ENCODE peak calls at places on chromosomes 6 and 20, in seven cellular contexts. F is stimulated activated CD4-positive, alpha-beta T cell treated with anti-CD3 and anti-CD28 coated beads, Interleukin-4, amount 100 ng/mL, for 4 hours; G is A172; A is T-helper 2 cell; C is GM06990; N is activated T-cell treated with anti-CD3 and anti-CD28 coated beads for 24 hours; M is activated CD8-positive, alpha-beta memory T cell treated with anti-CD3 and anti-CD28 coated beads for 4 hours. U is an unnamed sample.

GRCh38 chr6:35499372-35499771 is 2.5 kb upstream of the TEAD3 start:
- DNase-seq in M (no peak), F (no peak), N (no peak), G (no peak), A (no peak), C (no peak), U (no peak)

GRCh38 chr6:3281669-3282460 is 23.1 kb downstream of the PSMG4 start:
- DNase-seq in G (peak), F (no peak), C (no peak), A (no peak), N (no peak), M (no peak), U (no peak)

GRCh38 chr20:3800878-3801260 is 4.8 kb downstream of the CDC25B start:
- DNase-seq in N (no peak), M (no peak), F (no peak), G (no peak), A (no peak), C (no peak), U (no peak)

GRCh38 chr6:15313367-15313766 is 67.5 kb downstream of the JARID2 start:
- DNase-seq in M (no peak), F (no peak), A (no peak), G (no peak), N (no peak), C (no peak), U (no peak)

GRCh38 chr6:25290306-25291060 is 11.3 kb downstream of the CARMIL1 start:
- DNase-seq in A (no peak), N (no peak), M (no peak), G (no peak), F (no peak), C (no peak), U (no peak)

GRCh38 chr6:85472744-85473143 is 22.9 kb downstream of the NT5E start:
- DNase-seq in M (no peak), N (no peak), A (no peak), G (no peak), C (no peak), F (no peak), U (no peak)

GRCh38 chr6:168624948-168625347 is 184.0 kb downstream of the SMOC2 start:
- DNase-seq in M (no peak), F (no peak), G (no peak), A (no peak), C (no peak), N (no peak), U (no peak)

GRCh38 chr6:131400054-131400781 is 172.8 kb upstream of the ARG1 start:
- DNase-seq in A (peak), F (no peak), C (no peak), N (no peak), M (no peak), G (peak), U (no peak)

GRCh38 chr20:37501940-37502339 is 19.1 kb upstream of the NNAT start:
- DNase-seq in F (no peak), C (no peak), M (no peak), G (no peak), N (no peak), A (no peak), U (no peak)

GRCh38 chr6:33259032-33259431 is 12.6 kb downstream of the VPS52 start:
- DNase-seq in N (no peak), M (no peak), A (no peak), C (no peak), F (no peak), G (no peak), U (no peak)

GRCh38 chr20:10883166-10883565 is 209.4 kb upstream of the JAG1 start:
- DNase-seq in A (no peak), N (no peak), M (no peak), C (no peak), F (no peak), G (no peak), U (no peak)

GRCh38 chr6:34867484-34867883 is 20.4 kb downstream of the TAF11 start:
- DNase-seq in F (no peak), N (no peak), C (no peak), M (no peak), G (no peak), A (peak), U (no peak)

GRCh38 chr6:107735906-107736635 is 88.0 kb downstream of the SCML4 start:
- DNase-seq in G (no peak), M (no peak), C (no peak), A (peak), F (no peak), N (no peak), U (no peak)

GRCh38 chr20:35248641-35249475 is 22.4 kb downstream of the MMP24 start:
- DNase-seq in F (no peak), G (no peak), M (no peak), A (no peak), C (no peak), N (no peak), U (no peak)

GRCh38 chr6:45327956-45328522 is at the start of gene RUNX2:
- DNase-seq in M (no peak), G (peak), N (no peak), C (no peak), A (peak), F (no peak), U (no peak)

GRCh38 chr6:41750374-41750773 is 3.2 kb upstream of the PGC start:
- DNase-seq in N (no peak), A (no peak), M (no peak), C (no peak), G (no peak), F (no peak), U (no peak)

GRCh38 chr6:64890609-64891008 is 816.4 kb downstream of the EYS start:
- DNase-seq in M (no peak), C (no peak), G (no peak), N (no peak), A (no peak), F (no peak), U (no peak)

GRCh38 chr6:47034919-47035318 is 7.2 kb downstream of the ADGRF1 start:
- DNase-seq in G (peak), N (no peak), C (no peak), F (no peak), M (no peak), A (no peak), U (no peak)

GRCh38 chr20:38245753-38246152 is 14.8 kb downstream of the KIAA1755 start:
- DNase-seq in N (no peak), A (no peak), M (no peak), F (no peak), G (no peak), C (no peak), U (no peak)